ENCODE peak calls at places on chromosomes 16 and 17, in four cellular contexts. V is HepG2, I is WTC11, C is K562. D is an unnamed sample.

GRCh38 chr16:87297918-87298631 is 19.1 kb downstream of the C16orf95 start:
- DNase-seq in V (peak), I (peak), C (peak), D (peak)

GRCh38 chr16:2244926-2245795 is 6.2 kb downstream of the ECI1 start:
- DNase-seq in I (no peak), V (no peak), C (no peak), D (no peak)

GRCh38 chr16:2499454-2499853 is 14.3 kb upstream of the ATP6V0C start:
- DNase-seq in I (no peak), C (no peak), V (no peak), D (no peak)

GRCh38 chr16:4319454-4319853 is 3.6 kb downstream of the GLIS2 start:
- DNase-seq in C (peak), V (no peak), I (no peak), D (no peak)

GRCh38 chr16:66263973-66264310 is 102.5 kb upstream of the CDH5 start:
- DNase-seq in C (no peak), I (no peak), V (no peak), D (no peak)

GRCh38 chr16:67563708-67564468 is 1.6 kb downstream of the CTCF start:
- DNase-seq in C (no peak), V (peak), I (no peak), D (no peak)

GRCh38 chr16:85929259-85929704 is 30.3 kb downstream of the IRF8 start:
- DNase-seq in V (no peak), I (no peak), C (no peak), D (no peak)

GRCh38 chr17:48779421-48779820 is 37.6 kb downstream of the TTLL6 start:
- DNase-seq in I (no peak), V (no peak), C (no peak), D (no peak)

GRCh38 chr16:85872666-85873561 is 26.0 kb upstream of the IRF8 start:
- DNase-seq in I (no peak), C (no peak), V (no peak), D (no peak)

GRCh38 chr16:66668777-66669444 is 27.6 kb downstream of the CMTM4 start:
- DNase-seq in C (no peak), V (no peak), I (no peak), D (no peak)

GRCh38 chr17:31835984-31836383 is 23.1 kb downstream of the COPRS start:
- DNase-seq in C (no peak), I (no peak), V (no peak), D (no peak)

GRCh38 chr17:63827801-63828221 is 348 bp upstream of the FTSJ3 start:
- DNase-seq in V (no peak), C (no peak), I (no peak), D (no peak)

GRCh38 chr17:1558401-1558800 is 4.2 kb downstream of the PITPNA start:
- DNase-seq in C (no peak), V (no peak), I (no peak), D (no peak)

GRCh38 chr16:67101683-67102082 is 8.1 kb upstream of the PHAF1 start:
- DNase-seq in C (no peak), V (no peak), I (no peak), D (no peak)

GRCh38 chr16:4734730-4735575 is 616 bp downstream of the DNAAF8 start:
- DNase-seq in I (peak), V (peak), C (peak), D (peak)

DNA sequence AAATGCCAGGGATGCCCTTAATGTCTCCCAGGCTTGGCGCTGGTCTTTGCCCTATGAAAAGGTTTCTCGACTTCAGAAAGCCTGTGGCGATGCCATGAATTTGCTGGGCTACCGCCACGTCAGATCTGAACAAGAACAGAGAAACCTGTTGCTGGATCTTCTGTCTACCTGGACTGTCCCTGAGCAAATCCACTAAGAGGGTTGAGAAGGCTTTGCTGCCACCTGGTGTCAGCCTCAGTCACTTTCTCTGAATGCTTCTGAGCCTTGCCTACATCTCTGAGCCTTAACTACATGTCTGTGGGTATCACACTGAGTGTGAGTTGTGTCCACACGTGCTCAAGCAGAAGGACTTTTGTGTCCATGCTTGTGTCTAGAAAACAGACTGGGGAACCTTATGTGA is 11.4 kb downstream of the CHST4 start:
- DNase-seq in I (peak), C (peak), V (peak), D (peak)
- TF ChIP-seq ELF4 in I (no peak), C (no peak), V (no peak), D (no peak)

GRCh38 chr16:23690771-23691482 is 12.2 kb downstream of the PLK1 start:
- DNase-seq in C (no peak), V (no peak), I (no peak), D (no peak)

GRCh38 chr16:23689442-23690187 is 10.9 kb downstream of the PLK1 start:
- DNase-seq in C (no peak), I (no peak), V (no peak), D (no peak)

GRCh38 chr16:23691483-23692189 is 12.9 kb downstream of the PLK1 start:
- DNase-seq in I (no peak), C (no peak), V (no peak), D (no peak)

GRCh38 chr16:23683487-23683886 is 4.8 kb downstream of the PLK1 start:
- DNase-seq in V (no peak), I (no peak), C (no peak), D (no peak)

DNA sequence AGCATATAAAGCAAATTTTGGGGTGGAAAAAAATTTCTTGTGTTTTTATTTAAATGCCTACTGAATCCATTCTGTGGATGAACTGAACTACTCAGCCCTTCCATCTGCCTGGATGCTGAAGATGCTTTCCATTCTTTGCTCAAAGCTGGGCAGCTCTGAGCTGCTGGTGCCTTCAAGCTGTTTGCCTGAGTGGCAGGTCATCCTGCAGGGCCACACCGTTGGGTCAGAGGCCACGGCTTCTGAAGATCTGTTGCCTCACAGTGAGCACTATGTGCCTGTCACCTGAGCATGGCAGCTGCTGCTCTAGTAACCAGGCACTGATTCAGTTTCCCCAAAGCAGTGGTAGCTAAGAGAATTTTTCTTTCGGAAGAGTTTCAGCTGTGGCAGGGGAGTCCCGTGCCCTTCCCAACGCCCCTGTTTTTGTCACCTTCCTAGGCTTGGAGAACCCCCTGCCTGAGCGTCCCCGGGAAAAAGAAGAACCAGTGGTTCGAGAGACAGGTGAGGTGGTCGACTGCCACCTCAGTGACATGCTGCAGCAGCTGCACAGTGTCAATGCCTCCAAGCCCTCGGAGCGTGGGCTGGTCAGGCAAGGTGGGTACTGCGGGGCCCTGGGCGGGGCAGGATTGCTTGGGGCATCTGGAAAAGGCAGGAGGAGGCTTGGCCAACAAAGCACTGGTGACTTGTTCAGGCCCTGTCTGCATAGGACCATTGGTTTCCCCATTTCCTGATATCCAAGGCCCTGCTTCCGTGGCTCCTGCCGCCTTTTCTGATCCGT is 8.5 kb downstream of the PLK1 start:
- DNase-seq in C (no peak), V (no peak), I (no peak), D (no peak)
- TF ChIP-seq ELF4 in C (no peak), V (no peak), I (no peak), D (no peak)

GRCh38 chr17:83194189-83194565 is 114.8 kb downstream of the METRNL start:
- DNase-seq in I (no peak), V (no peak), C (no peak), D (no peak)

GRCh38 chr17:83193336-83194188 is 114.2 kb downstream of the METRNL start:
- DNase-seq in C (no peak), I (peak), V (no peak), D (no peak)

GRCh38 chr17:83191388-83192160 is 112.2 kb downstream of the METRNL start:
- DNase-seq in V (no peak), C (no peak), I (peak), D (no peak)

GRCh38 chr17:83190601-83191387 is 111.4 kb downstream of the METRNL start:
- DNase-seq in I (no peak), C (no peak), V (no peak), D (no peak)

DNA sequence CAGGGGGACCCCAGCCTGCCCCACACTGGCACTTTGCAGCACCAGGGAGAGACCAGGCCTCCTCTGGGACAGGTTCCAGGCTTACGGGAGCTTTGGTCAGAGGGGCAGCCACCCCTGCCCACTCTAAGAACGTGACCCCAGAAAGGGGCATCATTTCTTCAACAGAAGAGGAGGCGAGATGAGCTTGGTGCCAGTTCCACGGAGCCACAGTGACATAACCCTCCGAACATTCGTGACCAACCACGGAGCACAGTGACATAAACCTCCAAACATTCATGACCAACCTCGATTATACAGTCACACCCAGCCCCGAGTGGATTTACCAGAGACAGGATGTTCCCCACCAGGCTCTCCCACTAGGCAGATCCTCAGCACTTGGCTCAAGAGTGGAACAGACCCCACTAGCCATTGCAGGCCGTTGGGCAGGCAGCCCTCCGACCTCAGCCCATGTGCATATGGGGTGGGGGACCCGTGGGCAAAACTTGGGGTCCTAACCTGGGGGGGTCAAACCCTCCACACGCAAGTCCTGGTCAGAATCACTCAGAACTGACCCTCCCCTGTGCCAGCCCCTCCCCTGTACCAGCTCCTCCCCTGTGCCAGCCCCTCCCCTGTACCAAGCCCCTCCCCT is 112.9 kb downstream of the METRNL start:
- DNase-seq in C (no peak), I (peak), V (no peak), D (no peak)
- TF ChIP-seq ELF4 in C (no peak), I (no peak), V (no peak), D (no peak)

GRCh38 chr16:56876048-56876447 is 11.0 kb downstream of the SLC12A3 start:
- DNase-seq in C (no peak), I (no peak), V (no peak), D (no peak)

GRCh38 chr16:56878455-56878854 is 13.4 kb downstream of the SLC12A3 start:
- DNase-seq in V (no peak), C (no peak), I (no peak), D (no peak)

GRCh38 chr16:56880176-56880575 is 15.2 kb downstream of the SLC12A3 start:
- DNase-seq in I (no peak), C (no peak), V (no peak), D (no peak)

GRCh38 chr16:56879276-56879675 is 14.3 kb downstream of the SLC12A3 start:
- DNase-seq in C (no peak), V (no peak), I (no peak), D (no peak)

DNA sequence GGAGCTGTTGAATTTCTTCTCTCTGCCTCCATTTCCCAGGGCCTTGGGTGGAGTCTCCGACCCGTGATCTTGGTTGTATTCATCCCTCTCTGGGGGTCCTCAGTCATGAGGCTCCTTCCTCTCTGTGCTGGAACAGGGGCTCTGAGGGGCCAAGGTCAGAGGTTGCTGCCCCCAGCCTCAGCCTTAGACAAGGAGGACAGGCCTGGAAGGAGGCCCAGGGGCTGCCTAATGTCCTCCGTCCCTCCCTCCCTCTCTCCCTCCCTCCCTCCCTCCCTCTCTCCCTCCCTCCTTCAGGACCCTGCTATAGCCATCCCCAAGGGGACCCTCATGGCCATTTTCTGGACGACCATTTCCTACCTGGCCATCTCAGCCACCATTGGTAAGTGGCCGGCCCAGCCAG is 12.8 kb downstream of the SLC12A3 start:
- DNase-seq in I (no peak), V (no peak), C (no peak), D (no peak)
- TF ChIP-seq ELF4 in I (no peak), V (no peak), C (no peak), D (no peak)

DNA sequence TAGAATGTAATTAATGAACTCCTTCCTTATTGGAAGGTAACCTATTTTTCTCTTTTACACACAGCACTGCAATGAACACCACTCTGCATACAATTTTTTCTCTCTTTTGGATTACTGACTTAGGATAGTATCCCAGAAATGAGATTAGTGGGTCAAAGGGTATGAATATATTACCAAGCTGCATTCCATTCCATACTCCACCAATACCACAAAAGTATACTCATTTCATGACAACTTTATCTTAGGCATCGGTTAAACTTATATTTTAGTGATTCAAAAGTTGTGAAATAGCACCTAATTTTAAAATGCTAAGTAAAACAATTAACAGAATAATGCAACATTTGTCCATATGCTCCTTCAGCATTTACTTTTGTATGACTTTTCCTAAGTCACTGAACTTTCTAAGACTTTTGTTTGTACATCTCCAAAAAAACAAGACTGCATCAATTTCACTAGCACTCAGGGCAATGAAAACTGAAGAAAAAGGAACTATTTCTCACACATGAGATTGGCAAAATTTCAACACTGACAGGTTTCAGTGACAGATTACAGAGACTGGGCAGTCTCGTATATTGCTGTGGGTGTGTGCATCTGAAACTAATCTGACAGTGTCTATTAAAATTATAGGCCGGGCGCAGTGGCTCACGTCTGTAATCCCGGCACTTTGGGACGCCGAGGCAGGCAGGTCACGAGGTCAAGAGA is 32.1 kb downstream of the HELZ start:
- DNase-seq in C (no peak), V (no peak), I (no peak), D (no peak)
- TF ChIP-seq ELF4 in C (no peak), V (no peak), I (no peak), D (no peak)

GRCh38 chr17:21523482-21524210 is 147.5 kb downstream of the KCNJ12 start:
- DNase-seq in I (no peak), C (no peak), V (no peak), D (no peak)
- TF ChIP-seq ELF4 in I (no peak), C (no peak), V (no peak), D (no peak)

GRCh38 chr17:50266384-50267073 is 7.7 kb upstream of the TMEM92 start:
- DNase-seq in I (no peak), V (peak), C (no peak), D (no peak)
- TF ChIP-seq ELF4 in I (no peak), V (no peak), C (no peak), D (no peak)

GRCh38 chr17:79795795-79796569 is 895 bp downstream of the CBX8 start:
- DNase-seq in I (no peak), V (no peak), C (no peak), D (no peak)
- TF ChIP-seq ELF4 in I (no peak), V (no peak), C (no peak), D (no peak)

GRCh38 chr17:75515523-75516254 is at the start of gene CASKIN2:
- DNase-seq in I (peak), C (peak), V (peak), D (peak)

GRCh38 chr17:75518201-75518600 is 1.9 kb downstream of the TSEN54 start:
- DNase-seq in I (no peak), V (no peak), C (no peak), D (no peak)

GRCh38 chr17:75516619-75517276 is 420 bp downstream of the TSEN54 start:
- DNase-seq in I (peak), V (no peak), C (no peak), D (peak)

GRCh38 chr17:75516255-75516618 is at the start of gene TSEN54:
- DNase-seq in V (peak), I (peak), C (peak), D (peak)

DNA sequence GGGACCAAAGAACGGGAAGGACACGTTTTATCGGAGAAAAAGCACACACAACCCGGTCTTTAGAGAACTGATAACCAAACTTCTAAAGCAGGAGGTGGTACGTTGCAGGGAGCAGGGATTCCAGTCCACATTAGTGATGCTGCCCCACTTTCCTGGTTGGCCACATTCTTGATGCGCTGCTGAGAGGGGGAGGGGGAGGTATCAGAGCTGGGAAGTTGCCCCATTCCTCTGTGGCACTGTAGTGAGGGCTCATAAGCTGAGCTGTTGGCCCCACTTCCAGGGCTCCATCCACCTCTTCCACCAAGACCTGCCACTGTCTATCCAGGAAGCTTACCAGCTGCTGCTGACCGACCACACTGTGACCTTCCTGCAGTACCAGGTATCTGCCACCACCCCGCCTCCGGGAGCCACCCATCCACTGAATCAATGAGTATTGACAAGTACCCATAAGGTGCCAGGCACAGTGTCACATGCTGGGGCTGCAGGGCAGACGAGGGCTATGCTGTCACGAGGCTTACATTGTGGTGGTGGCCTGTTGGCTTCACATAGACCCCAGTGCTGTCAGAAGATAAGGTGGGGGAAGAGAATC is 1.0 kb downstream of the TSEN54 start:
- DNase-seq in V (no peak), I (no peak), C (no peak), D (no peak)
- TF ChIP-seq ELF4 in V (no peak), I (no peak), C (no peak), D (no peak)